ENCODE peak calls at places on chromosomes 7 and 10, in five cellular contexts. H is hepatocyte, G is left lung, I is cardiac muscle cell, E is IMR-90. T is an unnamed sample. For H3K9me3, the result is how much of the 10 kb centered on the place peaks cover.

GRCh38 chr7:31065021-31065593 is 13.0 kb downstream of the ADCYAP1R1 start:
- DNase-seq in H (no peak), G (no peak), I (no peak), E (no peak), T (no peak)

GRCh38 chr10:70432101-70432500 is 9.4 kb downstream of the NODAL start:
- DNase-seq in H (no peak), G (no peak), I (no peak), E (no peak), T (no peak)

GRCh38 chr10:77984986-77985385 is 44.3 kb downstream of the POLR3A start:
- DNase-seq in H (no peak), G (no peak), I (no peak), E (no peak), T (no peak)

GRCh38 chr7:30900053-30900452 is 11.6 kb upstream of the AQP1 start:
- DNase-seq in H (no peak), G (no peak), I (no peak), E (no peak), T (no peak)

GRCh38 chr7:95867309-95867708 is 95.0 kb downstream of the DYNC1I1 start:
- DNase-seq in H (no peak), G (no peak), I (no peak), E (no peak), T (peak)

GRCh38 chr7:127890726-127891125 is 140.5 kb downstream of the LRRC4 start:
- DNase-seq in H (no peak), G (no peak), I (no peak), E (no peak), T (no peak)

GRCh38 chr10:84537447-84537931 is 209.1 kb downstream of the CCSER2 start:
- DNase-seq in H (peak), G (no peak), I (peak), E (peak), T (no peak)

GRCh38 chr7:119900996-119901395 is 372.0 kb upstream of the KCND2 start:
- DNase-seq in H (no peak), G (no peak), I (peak), E (no peak), T (no peak)

GRCh38 chr10:13920031-13920430 is 333.3 kb downstream of the PRPF18 start:
- DNase-seq in H (no peak), G (no peak), I (no peak), E (peak), T (no peak)

GRCh38 chr10:45373003-45373782 is 823 bp upstream of the ALOX5 start:
- DNase-seq in H (peak), G (no peak), I (peak), E (no peak), T (peak)

GRCh38 chr7:147161405-147161804 is 1044.8 kb downstream of the CNTNAP2 start:
- DNase-seq in H (no peak), G (no peak), I (no peak), E (no peak), T (no peak)

DNA sequence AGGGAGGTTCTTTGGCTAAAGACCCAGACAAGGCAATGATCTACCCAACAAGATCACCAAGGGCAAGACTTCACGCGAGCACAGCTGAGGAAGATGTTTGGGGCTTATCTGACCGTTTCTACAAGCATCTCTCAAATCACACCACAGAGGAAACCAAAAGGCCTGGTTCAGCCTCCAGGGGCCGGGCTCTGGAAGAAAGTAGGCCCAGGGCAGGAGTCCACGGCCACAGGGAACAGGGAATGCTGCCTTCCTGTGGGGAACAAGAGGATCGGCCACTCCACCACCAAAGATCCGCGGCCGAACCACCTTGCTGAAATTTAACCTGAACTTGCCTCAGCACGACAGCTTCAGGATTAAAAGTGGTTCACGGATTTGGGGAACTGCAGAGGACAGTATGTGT is 332.5 kb downstream of the PTPRN2 start:
- DNase-seq in H (no peak), G (no peak), I (no peak), E (no peak), T (no peak)
- H3K9me3 ChIP-seq in H (under half), G (under half), I (under half), E (half or more), T (under half)

GRCh38 chr7:21413502-21413901 is 14.4 kb upstream of the SP4 start:
- DNase-seq in H (no peak), G (no peak), I (no peak), E (no peak), T (no peak)
- H3K9me3 ChIP-seq in H (under half), G (under half), I (under half), E (under half), T (under half)

GRCh38 chr7:63042730-63043511 is 955.7 kb upstream of the ZNF722 start:
- DNase-seq in H (no peak), G (no peak), I (no peak), E (no peak), T (no peak)

GRCh38 chr7:63040336-63040735 is 958.3 kb upstream of the ZNF722 start:
- DNase-seq in H (no peak), G (no peak), I (no peak), E (no peak), T (no peak)

GRCh38 chr7:63040966-63041610 is 957.6 kb upstream of the ZNF722 start:
- DNase-seq in H (no peak), G (no peak), I (peak), E (no peak), T (no peak)

GRCh38 chr7:63039882-63040281 is 958.8 kb upstream of the ZNF722 start:
- DNase-seq in H (no peak), G (no peak), I (no peak), E (no peak), T (no peak)

DNA sequence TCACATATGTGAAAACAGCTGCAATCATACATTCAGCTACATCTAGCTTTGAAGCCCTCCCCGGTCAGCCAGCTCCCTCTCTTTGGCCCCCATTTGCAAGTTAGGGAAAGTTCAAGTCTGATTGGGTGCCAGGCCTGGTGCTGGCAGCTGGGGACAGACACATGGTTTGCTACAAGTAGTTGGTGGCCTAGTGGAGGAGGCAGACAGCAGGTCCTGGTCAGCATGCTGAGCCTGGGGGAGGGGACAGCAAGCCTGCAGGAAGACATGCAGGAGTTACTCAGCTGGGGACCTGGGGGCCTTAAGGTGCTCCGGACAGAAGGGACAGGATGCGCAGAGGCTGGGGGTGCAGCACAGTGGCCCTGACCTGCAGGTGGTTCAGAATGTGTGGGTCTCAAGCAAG is 956.9 kb upstream of the ZNF722 start:
- DNase-seq in H (no peak), G (no peak), I (no peak), E (no peak), T (no peak)
- H3K9me3 ChIP-seq in H (under half), G (under half), I (under half), E (half or more), T (under half)

DNA sequence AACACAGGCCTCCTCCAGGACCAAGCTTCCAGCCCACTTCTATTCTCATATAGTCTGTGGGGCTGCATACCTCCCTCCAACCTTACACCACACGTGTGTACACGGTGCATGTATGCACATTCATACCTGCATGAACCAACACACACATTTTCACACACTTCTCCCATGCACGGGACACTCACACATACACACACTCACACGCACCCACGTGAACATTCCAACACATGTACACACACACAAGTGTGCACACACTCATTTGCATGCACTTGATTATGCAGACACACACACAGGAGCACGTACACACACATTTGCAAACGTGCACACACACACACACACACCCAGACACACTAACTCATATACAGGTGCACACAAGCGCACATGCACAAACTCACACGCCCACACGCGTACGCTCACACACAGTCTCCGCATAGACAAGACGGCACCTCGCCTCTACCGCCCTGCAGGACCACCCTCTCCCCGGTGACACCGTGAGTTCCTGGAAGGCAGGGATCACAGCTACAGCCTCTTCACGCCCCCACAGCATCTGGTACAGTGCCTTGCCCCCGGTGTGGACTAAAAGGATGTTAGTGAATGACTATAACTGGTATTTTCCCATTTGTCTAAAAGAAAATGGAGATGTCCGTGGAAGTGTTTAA is 263.8 kb downstream of the PTPRN2 start:
- DNase-seq in H (no peak), G (no peak), I (no peak), E (no peak), T (no peak)
- H3K9me3 ChIP-seq in H (under half), G (under half), I (under half), E (half or more), T (under half)